ENCODE peak calls at places on chromosomes 13 and 19, in five cellular contexts. One of them, this sample, is unnamed.

GRCh38 chr19:19562665-19563347 is 24.7 kb downstream of the CILP2 start:
- DNase-seq in upper lobe of left lung: no peak
- DNase-seq in GM20000: no peak
- DNase-seq in upper lobe of right lung: no peak
- DNase-seq in H9: no peak
- DNase-seq in this sample: no peak

GRCh38 chr13:111122056-111122455 is 6.9 kb downstream of the ARHGEF7 start:
- DNase-seq in H9: no peak
- DNase-seq in upper lobe of right lung: no peak
- DNase-seq in GM20000: no peak
- DNase-seq in upper lobe of left lung: peak; percentile 63
- DNase-seq in this sample: no peak

GRCh38 chr13:19860884-19861655 is 2.4 kb downstream of the ZMYM5 start:
- DNase-seq in upper lobe of right lung: no peak
- DNase-seq in GM20000: no peak
- DNase-seq in H9: no peak
- DNase-seq in upper lobe of left lung: no peak
- DNase-seq in this sample: no peak

GRCh38 chr13:91185294-91185863 is 162.1 kb upstream of the MIR17HG start:
- DNase-seq in H9: no peak
- DNase-seq in upper lobe of left lung: no peak
- DNase-seq in upper lobe of right lung: no peak
- DNase-seq in GM20000: no peak
- DNase-seq in this sample: no peak

GRCh38 chr13:70043685-70044084 is 63.9 kb upstream of the ATXN8OS start:
- DNase-seq in upper lobe of left lung: no peak
- DNase-seq in GM20000: peak; percentile 6
- DNase-seq in H9: no peak
- DNase-seq in upper lobe of right lung: no peak
- DNase-seq in this sample: no peak

GRCh38 chr13:62387642-62388041 is 972.0 kb upstream of the PCDH20 start:
- DNase-seq in upper lobe of left lung: no peak
- DNase-seq in H9: no peak
- DNase-seq in upper lobe of right lung: no peak
- DNase-seq in GM20000: no peak
- DNase-seq in this sample: no peak

GRCh38 chr19:37361994-37362393 is 8.9 kb upstream of the ZNF527 start:
- DNase-seq in upper lobe of right lung: no peak
- DNase-seq in H9: no peak
- DNase-seq in GM20000: no peak
- DNase-seq in upper lobe of left lung: no peak
- DNase-seq in this sample: no peak

GRCh38 chr13:24557121-24557520 is 44.5 kb upstream of the PARP4 start:
- DNase-seq in H9: no peak
- DNase-seq in upper lobe of right lung: no peak
- DNase-seq in GM20000: no peak
- DNase-seq in upper lobe of left lung: no peak
- DNase-seq in this sample: no peak

GRCh38 chr19:30036154-30037129 is 94.4 kb downstream of the URI1 start:
- DNase-seq in H9: no peak
- DNase-seq in upper lobe of right lung: no peak
- DNase-seq in GM20000: no peak
- DNase-seq in upper lobe of left lung: no peak
- DNase-seq in this sample: no peak

GRCh38 chr13:99657848-99658265 is 156.6 kb downstream of the TM9SF2 start:
- DNase-seq in H9: peak; percentile 68
- DNase-seq in upper lobe of left lung: peak; percentile 87
- DNase-seq in GM20000: no peak
- DNase-seq in upper lobe of right lung: peak; percentile 67
- DNase-seq in this sample: no peak

GRCh38 chr19:4896372-4896771 is 6.3 kb downstream of the ARRDC5 start:
- DNase-seq in upper lobe of left lung: no peak
- DNase-seq in upper lobe of right lung: no peak
- DNase-seq in H9: no peak
- DNase-seq in GM20000: no peak
- DNase-seq in this sample: no peak

GRCh38 chr19:53810891-53811290 is 13.2 kb downstream of the NLRP12 start:
- DNase-seq in GM20000: no peak
- DNase-seq in upper lobe of right lung: no peak
- DNase-seq in H9: no peak
- DNase-seq in upper lobe of left lung: peak; percentile 78
- DNase-seq in this sample: no peak

GRCh38 chr19:53812335-53812734 is 11.8 kb downstream of the NLRP12 start:
- DNase-seq in H9: peak; percentile 55
- DNase-seq in upper lobe of left lung: no peak
- DNase-seq in GM20000: no peak
- DNase-seq in upper lobe of right lung: no peak
- DNase-seq in this sample: no peak

GRCh38 chr19:53810187-53810546 is 13.9 kb downstream of the NLRP12 start:
- DNase-seq in GM20000: no peak
- DNase-seq in H9: no peak
- DNase-seq in upper lobe of left lung: peak; percentile 71
- DNase-seq in upper lobe of right lung: no peak
- DNase-seq in this sample: no peak

GRCh38 chr19:53809518-53810186 is 14.5 kb downstream of the NLRP12 start:
- DNase-seq in H9: peak; percentile 83
- DNase-seq in GM20000: no peak
- DNase-seq in upper lobe of left lung: peak; percentile 49
- DNase-seq in upper lobe of right lung: no peak
- DNase-seq in this sample: no peak

GRCh38 chr19:53808710-53809125 is 15.4 kb downstream of the NLRP12 start:
- DNase-seq in GM20000: no peak
- DNase-seq in H9: peak; percentile 66
- DNase-seq in upper lobe of right lung: no peak
- DNase-seq in upper lobe of left lung: no peak
- DNase-seq in this sample: no peak
- TF ChIP-seq CTCF in GM20000: no peak
- TF ChIP-seq CTCF in H9: peak; percentile 73
- TF ChIP-seq CTCF in upper lobe of right lung: peak; percentile 45
- TF ChIP-seq CTCF in upper lobe of left lung: no peak
- TF ChIP-seq CTCF in this sample: no peak

GRCh38 chr19:23764781-23765180 is 6.1 kb upstream of the ZNF681 start:
- DNase-seq in GM20000: no peak
- DNase-seq in H9: no peak
- DNase-seq in upper lobe of right lung: no peak
- DNase-seq in upper lobe of left lung: no peak
- DNase-seq in this sample: no peak

GRCh38 chr19:23762548-23762883 is 3.8 kb upstream of the ZNF681 start:
- DNase-seq in upper lobe of left lung: no peak
- DNase-seq in GM20000: no peak
- DNase-seq in H9: no peak
- DNase-seq in upper lobe of right lung: no peak
- DNase-seq in this sample: no peak

GRCh38 chr19:23758187-23759074 is at the start of gene ZNF681:
- DNase-seq in upper lobe of right lung: peak; percentile 89
- DNase-seq in H9: peak; percentile 92
- DNase-seq in upper lobe of left lung: peak; percentile 82
- DNase-seq in GM20000: peak; percentile 80
- DNase-seq in this sample: peak; percentile 94

GRCh38 chr19:23766951-23767350 is 8.3 kb upstream of the ZNF681 start:
- DNase-seq in upper lobe of right lung: no peak
- DNase-seq in GM20000: no peak
- DNase-seq in H9: no peak
- DNase-seq in upper lobe of left lung: no peak
- DNase-seq in this sample: no peak

GRCh38 chr19:23762884-23763711 is 4.4 kb upstream of the ZNF681 start:
- DNase-seq in upper lobe of left lung: peak; percentile 95
- DNase-seq in upper lobe of right lung: peak; percentile 93
- DNase-seq in GM20000: peak; percentile 45
- DNase-seq in H9: peak; percentile 94
- DNase-seq in this sample: no peak
- TF ChIP-seq CTCF in upper lobe of left lung: no peak
- TF ChIP-seq CTCF in upper lobe of right lung: no peak
- TF ChIP-seq CTCF in GM20000: no peak
- TF ChIP-seq CTCF in H9: no peak
- TF ChIP-seq CTCF in this sample: no peak

DNA sequence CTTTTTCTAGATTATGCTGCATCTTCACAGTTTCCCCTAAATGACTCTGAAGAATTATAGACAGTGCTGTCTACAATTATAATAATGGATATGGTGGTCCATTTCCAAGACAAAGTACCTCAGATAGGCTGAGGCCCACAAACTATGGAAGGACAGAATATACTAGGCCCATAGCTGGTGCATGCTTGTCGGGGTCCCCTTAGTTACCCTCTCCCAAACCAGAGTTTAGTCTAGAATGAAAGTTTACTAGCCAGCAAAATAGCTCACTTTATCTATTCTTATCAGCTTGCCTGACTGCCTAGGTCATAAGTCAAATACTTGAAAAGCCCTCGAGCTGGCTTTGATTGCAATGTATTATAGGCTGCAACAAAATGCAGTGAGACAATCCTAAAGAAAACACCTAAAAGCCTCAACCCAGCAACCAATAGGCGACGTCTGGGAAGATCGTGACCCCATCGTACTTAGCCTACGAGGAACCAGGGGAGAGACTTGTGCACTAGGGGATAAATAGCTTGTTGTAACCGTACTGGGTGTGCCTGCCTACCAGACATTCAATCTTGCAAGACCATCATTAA is 785 bp upstream of the IGFL2 start:
- DNase-seq in upper lobe of left lung: no peak
- DNase-seq in GM20000: no peak
- DNase-seq in upper lobe of right lung: no peak
- DNase-seq in H9: no peak
- DNase-seq in this sample: no peak
- TF ChIP-seq CTCF in upper lobe of left lung: no peak
- TF ChIP-seq CTCF in GM20000: no peak
- TF ChIP-seq CTCF in upper lobe of right lung: no peak
- TF ChIP-seq CTCF in H9: no peak
- TF ChIP-seq CTCF in this sample: no peak

DNA sequence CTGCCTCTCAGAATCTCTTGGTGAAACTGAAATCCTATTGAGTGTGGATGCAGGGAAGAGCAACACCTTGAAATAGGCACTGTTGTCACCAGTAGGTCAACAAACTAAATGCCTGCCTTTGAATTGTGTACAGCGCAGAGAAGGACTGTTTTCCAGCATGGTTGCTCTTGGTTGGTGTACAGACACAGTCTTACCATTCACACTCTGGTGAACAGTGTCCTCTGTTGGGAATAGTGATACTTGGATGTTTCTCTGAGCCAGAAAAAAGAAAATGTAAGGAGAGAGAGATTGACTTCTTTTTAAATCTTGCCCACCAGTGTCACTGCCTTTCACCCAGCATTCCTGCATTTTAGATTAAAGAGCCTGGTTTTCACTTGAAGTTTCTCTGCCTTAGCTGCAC is 179.7 kb downstream of the STK24 start:
- DNase-seq in upper lobe of left lung: no peak
- DNase-seq in upper lobe of right lung: no peak
- DNase-seq in H9: no peak
- DNase-seq in GM20000: no peak
- DNase-seq in this sample: no peak
- TF ChIP-seq CTCF in upper lobe of left lung: peak; percentile 13
- TF ChIP-seq CTCF in upper lobe of right lung: peak; percentile 20
- TF ChIP-seq CTCF in H9: no peak
- TF ChIP-seq CTCF in GM20000: no peak
- TF ChIP-seq CTCF in this sample: no peak

GRCh38 chr19:40702337-40703012 is 12.0 kb upstream of the NUMBL start:
- DNase-seq in upper lobe of right lung: no peak
- DNase-seq in GM20000: no peak
- DNase-seq in upper lobe of left lung: no peak
- DNase-seq in H9: peak; percentile 82
- DNase-seq in this sample: no peak
- TF ChIP-seq CTCF in upper lobe of right lung: no peak
- TF ChIP-seq CTCF in GM20000: no peak
- TF ChIP-seq CTCF in upper lobe of left lung: no peak
- TF ChIP-seq CTCF in H9: peak; percentile 71
- TF ChIP-seq CTCF in this sample: no peak